ENCODE peak calls at places on chromosome 22, in seven cellular contexts. O, P, J, C, G, L and U are unnamed samples.

GRCh38 chr22:35202376-35202775 is 54.9 kb upstream of the HMGXB4 start:
- DNase-seq in O (no peak), P (peak; percentile 45), J (no peak), C (no peak), G (no peak), L (no peak), U (no peak)

GRCh38 chr22:19998232-19998951 is 18.2 kb downstream of the ARVCF start:
- DNase-seq in O (peak; percentile 57), P (no peak), J (no peak), C (no peak), G (no peak), L (no peak), U (no peak)

GRCh38 chr22:31680764-31681624 is 19.0 kb upstream of the PISD start:
- DNase-seq in O (no peak), P (peak; percentile 60), J (no peak), C (no peak), G (peak; percentile 34), L (no peak), U (peak; percentile 48)

GRCh38 chr22:29041408-29041807 is 20.2 kb downstream of the C22orf31 start:
- DNase-seq in O (peak; percentile 56), P (peak; percentile 44), J (no peak), C (no peak), G (peak; percentile 72), L (no peak), U (no peak)

GRCh38 chr22:22398530-22399327 is 109.8 kb downstream of the ZNF280B start:
- DNase-seq in O (no peak), P (no peak), J (no peak), C (no peak), G (no peak), L (no peak), U (no peak)

GRCh38 chr22:20396639-20397038 is 2.7 kb downstream of the ZNF74 start:
- DNase-seq in O (no peak), P (no peak), J (no peak), C (no peak), G (peak; percentile 52), L (no peak), U (no peak)

GRCh38 chr22:16955678-16956210 is 52.3 kb downstream of the GAB4 start:
- DNase-seq in O (no peak), P (no peak), J (no peak), C (no peak), G (no peak), L (no peak), U (no peak)

GRCh38 chr22:36998620-36999351 is 20.5 kb downstream of the TST start:
- DNase-seq in O (no peak), P (peak; percentile 39), J (no peak), C (no peak), G (no peak), L (no peak), U (no peak)

GRCh38 chr22:31241936-31242335 is 29.8 kb downstream of the LIMK2 start:
- DNase-seq in O (peak; percentile 80), P (no peak), J (no peak), C (no peak), G (peak; percentile 75), L (no peak), U (no peak)

GRCh38 chr22:16601437-16602223 is 9.0 kb upstream of the CCT8L2 start:
- DNase-seq in O (no peak), P (no peak), J (no peak), C (no peak), G (no peak), L (no peak), U (no peak)

GRCh38 chr22:30763815-30764686 is 69.4 kb downstream of the OSBP2 start:
- DNase-seq in O (peak; percentile 77), P (peak; percentile 83), J (peak; percentile 59), C (peak; percentile 58), G (peak; percentile 68), L (peak; percentile 70), U (peak; percentile 85)

GRCh38 chr22:45069925-45070324 is 60.1 kb upstream of the PHF21B start:
- DNase-seq in O (no peak), P (peak; percentile 86), J (no peak), C (no peak), G (no peak), L (no peak), U (peak; percentile 49)

GRCh38 chr22:40953446-40953845 is 2.3 kb downstream of the RBX1 start:
- DNase-seq in O (no peak), P (no peak), J (no peak), C (no peak), G (peak; percentile 24), L (no peak), U (no peak)

GRCh38 chr22:32815943-32816342 is 14.4 kb downstream of the TIMP3 start:
- DNase-seq in O (no peak), P (no peak), J (no peak), C (no peak), G (no peak), L (no peak), U (no peak)

GRCh38 chr22:39583066-39583667 is 12.6 kb downstream of the CACNA1I start:
- DNase-seq in O (no peak), P (no peak), J (no peak), C (no peak), G (no peak), L (no peak), U (no peak)

GRCh38 chr22:32854351-32854804 is 52.9 kb downstream of the TIMP3 start:
- DNase-seq in O (no peak), P (no peak), J (no peak), C (no peak), G (peak; percentile 15), L (no peak), U (no peak)

GRCh38 chr22:19361501-19362103 is 69.9 kb downstream of the HIRA start:
- DNase-seq in O (no peak), P (no peak), J (no peak), C (no peak), G (no peak), L (no peak), U (no peak)

GRCh38 chr22:42769574-42770447 is 49.1 kb upstream of the A4GALT start:
- DNase-seq in O (peak; percentile 62), P (no peak), J (no peak), C (no peak), G (peak; percentile 89), L (no peak), U (no peak)

GRCh38 chr22:41369089-41369745 is 12.5 kb upstream of the TEF start:
- DNase-seq in O (no peak), P (no peak), J (no peak), C (no peak), G (no peak), L (no peak), U (no peak)

DNA sequence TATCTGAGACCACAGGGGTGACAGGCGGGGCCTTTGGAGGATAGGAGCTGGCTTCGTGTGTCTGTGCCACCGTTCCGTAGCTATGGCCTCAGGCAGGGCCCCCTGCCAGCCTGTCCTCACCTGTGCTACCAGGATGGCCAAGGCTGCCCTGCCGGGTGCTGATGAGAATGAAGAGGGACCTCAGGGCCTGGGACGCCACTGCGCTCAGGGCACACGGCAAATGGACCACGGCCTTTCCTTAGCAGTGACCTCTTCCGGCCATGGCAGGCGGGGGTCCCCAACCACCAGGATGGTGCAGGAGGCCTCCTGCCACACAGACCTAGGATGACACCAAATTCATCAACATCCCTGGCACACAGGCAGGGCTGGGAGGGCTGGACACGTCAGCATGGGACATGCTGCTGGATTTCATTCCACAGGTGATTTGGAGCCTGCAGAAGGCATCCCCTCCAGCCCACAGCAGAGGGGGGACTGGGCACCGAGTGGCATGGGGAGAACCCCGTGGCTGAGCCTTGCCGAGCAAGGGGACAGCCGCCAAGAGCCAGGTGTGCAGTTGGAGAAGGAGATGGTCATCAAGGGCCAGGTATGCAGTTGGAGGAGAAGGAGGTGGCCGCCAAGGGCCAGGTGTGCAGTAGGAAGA is 1321.0 kb downstream of the BRD1 start:
- DNase-seq in O (no peak), P (no peak), J (no peak), C (no peak), G (no peak), L (no peak), U (no peak)
- H3K9me3 ChIP-seq in O (peaks cover 6% of the 10 kb centered on the region), P (peaks cover 46% of the 10 kb centered on the region), J (no peaks in the 10 kb centered on the region), C (peaks cover 3% of the 10 kb centered on the region), G (no peaks in the 10 kb centered on the region), L (no peaks in the 10 kb centered on the region), U (no peaks in the 10 kb centered on the region)

GRCh38 chr22:50057292-50057867 is 718 bp downstream of the TTLL8 start:
- DNase-seq in O (no peak), P (no peak), J (no peak), C (no peak), G (no peak), L (no peak), U (no peak)

GRCh38 chr22:50057868-50058311 is at the start of gene TTLL8:
- DNase-seq in O (no peak), P (no peak), J (no peak), C (no peak), G (no peak), L (no peak), U (no peak)

GRCh38 chr22:50053861-50054260 is 4.2 kb downstream of the TTLL8 start:
- DNase-seq in O (no peak), P (no peak), J (peak; percentile 86), C (no peak), G (no peak), L (no peak), U (no peak)

GRCh38 chr22:50058338-50059184 is 463 bp upstream of the TTLL8 start:
- DNase-seq in O (no peak), P (no peak), J (no peak), C (no peak), G (no peak), L (no peak), U (no peak)

GRCh38 chr22:50056214-50056972 is 1.7 kb downstream of the TTLL8 start:
- DNase-seq in O (no peak), P (no peak), J (no peak), C (no peak), G (no peak), L (no peak), U (no peak)
- H3K4me2 ChIP-seq in O (no peak overlapping the region), P (no peak overlapping the region), J (no peak overlapping the region), C (no peak overlapping the region), G (no peak overlapping the region), L (no peak overlapping the region), U (no peak overlapping the region)

DNA sequence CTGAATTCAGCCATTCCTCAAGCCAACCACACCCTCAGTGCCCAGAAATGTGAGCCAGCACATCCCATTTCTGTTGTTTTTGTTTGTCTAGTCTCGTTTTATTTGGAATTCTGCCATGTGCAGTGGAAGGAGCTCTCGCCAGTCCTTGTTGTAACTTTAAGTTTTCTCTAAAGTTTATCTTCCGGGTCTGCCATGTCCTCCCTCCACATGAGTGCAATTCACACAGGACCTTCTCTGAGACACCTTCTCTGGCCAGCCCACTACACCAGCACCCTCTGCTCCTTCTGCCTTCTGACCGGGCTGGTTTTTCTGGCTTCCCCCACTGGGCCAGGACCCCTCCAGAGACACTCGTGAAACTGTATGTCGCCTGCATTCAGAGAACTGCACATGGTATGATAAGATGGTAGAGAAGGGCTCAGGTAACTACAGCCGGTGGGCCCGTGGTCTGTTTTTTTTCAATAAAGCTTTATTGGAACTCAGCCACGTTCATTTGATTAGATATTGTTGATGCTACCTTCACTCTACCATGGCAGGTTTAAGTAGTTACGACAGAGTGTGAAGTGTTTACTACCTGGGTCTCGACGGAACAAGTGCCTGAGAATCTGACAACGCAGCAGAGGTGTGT is 513.9 kb downstream of the TBC1D22A start:
- DNase-seq in O (no peak), P (no peak), J (no peak), C (no peak), G (no peak), L (no peak), U (no peak)
- H3K9me3 ChIP-seq in O (no peaks in the 10 kb centered on the region), P (peaks cover 26% of the 10 kb centered on the region), J (no peaks in the 10 kb centered on the region), C (no peaks in the 10 kb centered on the region), G (no peaks in the 10 kb centered on the region), L (no peaks in the 10 kb centered on the region), U (no peaks in the 10 kb centered on the region)

GRCh38 chr22:48101704-48102103 is 1339.3 kb downstream of the TBC1D22A start:
- DNase-seq in O (no peak), P (no peak), J (no peak), C (no peak), G (no peak), L (no peak), U (no peak)
- H3K4me2 ChIP-seq in O (no peak overlapping the region), P (no peak overlapping the region), J (no peak overlapping the region), C (no peak overlapping the region), G (no peak overlapping the region), L (no peak overlapping the region), U (no peak overlapping the region)

GRCh38 chr22:47354668-47355387 is 592.4 kb downstream of the TBC1D22A start:
- DNase-seq in O (no peak), P (no peak), J (no peak), C (no peak), G (no peak), L (no peak), U (no peak)
- H3K9me3 ChIP-seq in O (no peaks in the 10 kb centered on the region), P (peaks cover 28% of the 10 kb centered on the region), J (no peaks in the 10 kb centered on the region), C (peaks cover 8% of the 10 kb centered on the region), G (no peaks in the 10 kb centered on the region), L (no peaks in the 10 kb centered on the region), U (no peaks in the 10 kb centered on the region)